ENCODE peak calls at places on chromosome 22, in eight cellular contexts. Z is neural crest cell; Y is kidney; G is stimulated activated CD8-positive, alpha-beta memory T cell treated with anti-CD3 and anti-CD28 coated beads, Interleukin-15, amount 100 ng/mL, for 1 hour; S is skeletal muscle cell; P is fibroblast of mammary gland; E is activated naive CD8-positive, alpha-beta T cell treated with anti-CD3 and anti-CD28 coated beads for 36 hours; C is RCC 7860. V is an unnamed sample.

GRCh38 chr22:25223269-25223850 is 3.9 kb downstream of the CRYBB2 start:
- DNase-seq in P (no peak), Z (no peak), C (no peak), E (no peak), S (no peak), G (no peak), Y (no peak), V (no peak)

GRCh38 chr22:20436309-20437252 is 1.0 kb downstream of the SCARF2 start:
- DNase-seq in C (no peak), S (no peak), Z (no peak), E (no peak), G (no peak), P (peak), Y (peak), V (no peak)

GRCh38 chr22:46050451-46050845 is 73.5 kb upstream of the WNT7B start:
- DNase-seq in Z (no peak), E (no peak), P (no peak), G (no peak), C (no peak), Y (no peak), S (no peak), V (no peak)

GRCh38 chr22:44344407-44344806 is 31.7 kb upstream of the SHISAL1 start:
- DNase-seq in Y (no peak), C (no peak), S (no peak), Z (no peak), G (no peak), E (no peak), P (no peak), V (no peak)

GRCh38 chr22:22181515-22181959 is 63.0 kb upstream of the VPREB1 start:
- DNase-seq in Z (no peak), C (peak), G (no peak), S (no peak), E (no peak), Y (no peak), P (no peak), V (no peak)

GRCh38 chr22:37316875-37317371 is 34.6 kb downstream of the CYTH4 start:
- DNase-seq in E (peak), G (peak), Z (peak), P (peak), S (peak), C (peak), Y (peak), V (peak)

GRCh38 chr22:46763051-46763705 is 728 bp downstream of the TBC1D22A start:
- DNase-seq in S (peak), P (peak), Y (peak), C (no peak), E (peak), Z (no peak), G (no peak), V (peak)

GRCh38 chr22:38570841-38571364 is 920 bp upstream of the DMC1 start:
- DNase-seq in C (no peak), Y (peak), P (peak), E (peak), S (no peak), Z (peak), G (peak), V (peak)

GRCh38 chr22:24834845-24835570 is 29.0 kb downstream of the SGSM1 start:
- DNase-seq in C (no peak), P (peak), Y (no peak), G (no peak), Z (no peak), E (no peak), S (no peak), V (no peak)

GRCh38 chr22:21759133-21759532 is 23.5 kb upstream of the YPEL1 start:
- DNase-seq in G (no peak), Y (no peak), E (no peak), Z (no peak), S (no peak), P (no peak), C (no peak), V (no peak)

GRCh38 chr22:46854125-46854870 is 91.8 kb downstream of the TBC1D22A start:
- DNase-seq in P (no peak), C (no peak), Z (no peak), G (no peak), S (no peak), E (no peak), Y (no peak), V (peak)

GRCh38 chr22:48373626-48374173 is 1454.0 kb downstream of the BRD1 start:
- DNase-seq in C (no peak), E (no peak), P (no peak), S (no peak), Y (no peak), Z (no peak), G (no peak), V (no peak)

GRCh38 chr22:49411236-49411635 is 416.4 kb downstream of the BRD1 start:
- DNase-seq in Z (no peak), C (no peak), G (no peak), Y (no peak), S (no peak), P (no peak), E (no peak), V (no peak)

GRCh38 chr22:37267128-37267587 is 15.2 kb upstream of the CYTH4 start:
- DNase-seq in C (peak), S (no peak), P (no peak), Z (peak), E (peak), Y (no peak), G (peak), V (peak)

GRCh38 chr22:44351685-44352377 is 39.1 kb upstream of the SHISAL1 start:
- DNase-seq in G (no peak), E (peak), P (peak), C (peak), Z (no peak), S (peak), Y (peak), V (no peak)

GRCh38 chr22:27677895-27678458 is 123.6 kb downstream of the MN1 start:
- DNase-seq in S (no peak), C (no peak), Y (no peak), G (no peak), E (no peak), P (no peak), Z (no peak), V (no peak)

GRCh38 chr22:45008853-45009751 is 703 bp downstream of the PHF21B start:
- DNase-seq in Y (peak), P (peak), G (no peak), C (no peak), S (no peak), Z (peak), E (peak), V (no peak)

GRCh38 chr22:28855355-28856094 is 27.8 kb upstream of the ZNRF3 start:
- DNase-seq in S (peak), G (peak), Y (no peak), E (peak), P (peak), C (peak), Z (peak), V (no peak)

GRCh38 chr22:29630180-29630498 is 26.7 kb downstream of the NF2 start:
- DNase-seq in P (no peak), Z (no peak), S (no peak), E (no peak), G (no peak), Y (no peak), C (no peak), V (no peak)

GRCh38 chr22:30649430-30650007 is 13.9 kb downstream of the SLC35E4 start:
- DNase-seq in E (peak), P (peak), G (peak), Z (no peak), Y (peak), C (peak), S (peak), V (peak)

GRCh38 chr22:37981282-37982011 is 2.9 kb downstream of the SOX10 start:
- DNase-seq in Z (no peak), E (no peak), C (no peak), Y (no peak), P (no peak), S (no peak), G (no peak), V (no peak)

GRCh38 chr22:37904572-37905533 is 1.2 kb upstream of the MICALL1 start:
- DNase-seq in C (peak), G (no peak), E (peak), Y (peak), Z (no peak), S (peak), P (peak), V (peak)

GRCh38 chr22:19824197-19825015 is 30.3 kb downstream of the GNB1L start:
- DNase-seq in Z (no peak), S (no peak), G (no peak), P (no peak), C (no peak), Y (peak), E (no peak), V (no peak)

GRCh38 chr22:38214248-38215056 is 12.7 kb downstream of the MAFF start:
- DNase-seq in Y (peak), E (peak), S (no peak), C (no peak), P (no peak), G (no peak), Z (peak), V (peak)

GRCh38 chr22:30876925-30877553 is 91.5 kb downstream of the MORC2 start:
- DNase-seq in G (no peak), Y (peak), P (peak), E (no peak), Z (no peak), S (peak), C (no peak), V (peak)

V was measured in heart left ventricle.